ENCODE peak calls at places on chromosomes 12 and 14, in eight cellular contexts. Z is AG04450; M is CD4-positive, CD25-positive, alpha-beta regulatory T cell; T is Peyer's patch; B is CD4-positive, alpha-beta T cell; K is dorsolateral prefrontal cortex; U is CD8-positive, alpha-beta T cell; P is body of pancreas. A is an unnamed sample.

GRCh38 chr12:40145896-40146295 is 40.0 kb upstream of the SLC2A13 start:
- DNase-seq in Z (no peak), M (peak; percentile 39), K (no peak), T (no peak), B (no peak), U (no peak), P (no peak), A (no peak)

GRCh38 chr12:19683178-19683927 is 244.1 kb downstream of the AEBP2 start:
- DNase-seq in B (no peak), P (no peak), Z (no peak), T (no peak), M (no peak), U (no peak), K (no peak), A (no peak)

GRCh38 chr12:52945389-52946232 is 3.3 kb upstream of the KRT18 start:
- DNase-seq in P (peak; percentile 81), Z (peak; percentile 21), B (no peak), T (peak; percentile 67), K (no peak), U (no peak), M (no peak), A (no peak)

GRCh38 chr14:103057028-103057371 is 349 bp downstream of the CDC42BPB start:
- DNase-seq in B (no peak), P (peak; percentile 26), T (no peak), U (no peak), K (no peak), M (no peak), Z (no peak), A (no peak)

GRCh38 chr14:103716091-103716801 is 636 bp downstream of the ZFYVE21 start:
- DNase-seq in B (peak; percentile 41), U (no peak), M (no peak), T (peak; percentile 75), K (no peak), P (no peak), Z (no peak), A (no peak)

GRCh38 chr12:1552978-1553471 is 41.4 kb downstream of the FBXL14 start:
- DNase-seq in P (no peak), Z (peak; percentile 36), B (no peak), K (no peak), M (no peak), U (no peak), T (no peak), A (no peak)

GRCh38 chr14:22699801-22700564 is 55.8 kb upstream of the OR6J1 start:
- DNase-seq in T (no peak), U (no peak), P (no peak), K (no peak), Z (no peak), B (no peak), M (no peak), A (no peak)

GRCh38 chr12:28313631-28314030 is 123.4 kb downstream of the CCDC91 start:
- DNase-seq in K (no peak), B (no peak), Z (peak; percentile 3), U (no peak), P (peak; percentile 31), T (no peak), M (no peak), A (no peak)

GRCh38 chr12:68530965-68531364 is 79.7 kb upstream of the RAP1B start:
- DNase-seq in K (no peak), P (peak; percentile 24), T (no peak), U (no peak), B (no peak), M (no peak), Z (peak; percentile 24), A (no peak)

GRCh38 chr12:8057839-8058238 is 8.3 kb downstream of the C3AR1 start:
- DNase-seq in B (no peak), M (no peak), P (no peak), T (no peak), K (no peak), Z (no peak), U (no peak), A (no peak)

GRCh38 chr12:68579254-68579653 is 31.4 kb upstream of the RAP1B start:
- DNase-seq in P (no peak), U (no peak), T (no peak), K (no peak), B (no peak), Z (no peak), M (no peak), A (no peak)

GRCh38 chr14:52312872-52313492 is 1.1 kb upstream of the PTGER2 start:
- DNase-seq in P (peak; percentile 24), K (no peak), M (no peak), T (no peak), B (no peak), U (no peak), Z (no peak), A (no peak)

GRCh38 chr14:52313903-52314481 is at the start of gene PTGER2:
- DNase-seq in M (peak; percentile 88), K (peak; percentile 8), U (peak; percentile 68), T (peak; percentile 89), P (peak; percentile 85), Z (peak; percentile 92), B (peak; percentile 69), A (peak; percentile 16)

GRCh38 chr14:52314521-52315354 is 626 bp downstream of the PTGER2 start:
- DNase-seq in B (peak; percentile 47), K (no peak), P (peak; percentile 16), Z (no peak), U (peak; percentile 27), T (peak; percentile 63), M (peak; percentile 66), A (peak; percentile 11)

GRCh38 chr14:52315355-52315718 is 1.2 kb downstream of the PTGER2 start:
- DNase-seq in B (no peak), Z (no peak), M (peak; percentile 56), U (no peak), K (no peak), T (no peak), P (no peak), A (no peak)

GRCh38 chr14:52313493-52313881 is 625 bp upstream of the PTGER2 start:
- DNase-seq in U (no peak), P (no peak), Z (no peak), K (no peak), M (peak; percentile 21), T (no peak), B (no peak), A (no peak)
- H3K27me3 ChIP-seq in U (no peaks in the 10 kb centered on the region), P (no peaks in the 10 kb centered on the region), Z (no peaks in the 10 kb centered on the region), K (no peaks in the 10 kb centered on the region), M (peaks cover 3% of the 10 kb centered on the region), T (no peaks in the 10 kb centered on the region), B (no peaks in the 10 kb centered on the region), A (peaks cover 36% of the 10 kb centered on the region)

GRCh38 chr12:132190834-132191500 is 46.7 kb downstream of the NOC4L start:
- DNase-seq in U (no peak), P (no peak), K (no peak), T (no peak), M (no peak), B (no peak), Z (no peak), A (no peak)

GRCh38 chr12:132190012-132190755 is 45.9 kb downstream of the NOC4L start:
- DNase-seq in B (no peak), Z (no peak), U (no peak), K (no peak), M (no peak), T (peak; percentile 61), P (no peak), A (no peak)

GRCh38 chr12:132194056-132194455 is 49.8 kb downstream of the NOC4L start:
- DNase-seq in Z (no peak), K (no peak), T (no peak), B (no peak), M (peak; percentile 16), U (no peak), P (no peak), A (no peak)

GRCh38 chr12:132189378-132190011 is 45.2 kb downstream of the NOC4L start:
- DNase-seq in Z (peak; percentile 56), T (peak; percentile 91), M (peak; percentile 98), B (peak; percentile 94), U (peak; percentile 93), P (peak; percentile 88), K (peak; percentile 70), A (peak; percentile 25)

DNA sequence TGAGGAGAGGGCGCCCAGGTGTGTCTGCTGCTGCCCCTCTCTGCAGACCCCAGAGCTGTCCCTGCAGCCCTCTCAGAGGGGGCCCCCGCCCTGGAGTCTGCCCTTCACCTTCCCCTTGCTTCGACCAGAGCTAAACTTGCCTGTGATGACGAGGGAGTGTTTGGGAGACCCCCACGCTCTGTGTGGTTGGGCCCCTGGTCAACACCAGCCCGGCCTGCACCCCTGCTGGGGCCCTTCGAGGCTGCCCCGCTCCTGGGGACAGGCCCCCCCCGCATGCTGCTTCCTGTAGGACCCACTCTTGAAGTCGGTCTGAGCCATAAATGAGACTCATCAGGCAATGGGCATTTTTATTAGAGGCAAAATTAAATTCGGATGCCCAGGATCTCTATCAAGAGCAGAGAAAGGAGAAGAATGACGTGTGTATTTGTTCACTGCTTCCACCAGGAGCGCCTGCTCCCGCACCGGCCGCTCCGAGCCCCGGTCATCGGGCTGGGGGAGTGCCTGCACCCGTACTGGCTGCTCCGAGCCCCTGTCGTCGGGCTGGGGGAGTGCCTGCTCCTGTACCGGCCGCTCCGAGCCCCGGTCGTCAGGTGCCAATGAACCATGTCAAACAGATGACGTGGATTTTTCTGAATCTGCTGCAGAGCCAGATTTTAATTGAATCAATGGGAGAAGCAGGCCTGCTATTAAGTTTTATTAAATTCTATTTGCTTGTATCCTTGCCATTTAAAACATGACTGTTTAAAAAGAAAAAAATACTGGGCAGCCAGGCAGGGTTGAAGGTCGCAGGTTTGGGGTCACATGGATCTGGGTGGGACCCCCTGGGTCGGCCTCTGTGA is 47.7 kb downstream of the NOC4L start:
- DNase-seq in T (no peak), P (no peak), B (no peak), U (no peak), M (no peak), K (no peak), Z (no peak), A (no peak)
- H3K27me3 ChIP-seq in T (no peaks in the 10 kb centered on the region), P (no peaks in the 10 kb centered on the region), B (no peaks in the 10 kb centered on the region), U (no peaks in the 10 kb centered on the region), M (no peaks in the 10 kb centered on the region), K (no peaks in the 10 kb centered on the region), Z (peaks cover 10% of the 10 kb centered on the region), A (peaks cover 8% of the 10 kb centered on the region)

GRCh38 chr14:70188292-70188607 is 501 bp downstream of the SLC8A3 start:
- DNase-seq in P (no peak), K (no peak), U (no peak), M (no peak), B (no peak), Z (no peak), T (no peak), A (no peak)
- H3K27me3 ChIP-seq in P (no peaks in the 10 kb centered on the region), K (no peaks in the 10 kb centered on the region), U (peaks cover 16% of the 10 kb centered on the region), M (peaks cover 38% of the 10 kb centered on the region), B (peaks cover 69% of the 10 kb centered on the region), Z (peaks cover 37% of the 10 kb centered on the region), T (peaks cover 12% of the 10 kb centered on the region), A (peaks cover 19% of the 10 kb centered on the region)

GRCh38 chr12:132199101-132199500 is 54.8 kb downstream of the NOC4L start:
- DNase-seq in T (no peak), P (no peak), K (no peak), Z (no peak), B (no peak), M (no peak), U (no peak), A (no peak)
- H3K27me3 ChIP-seq in T (no peaks in the 10 kb centered on the region), P (no peaks in the 10 kb centered on the region), K (no peaks in the 10 kb centered on the region), Z (peaks cover 12% of the 10 kb centered on the region), B (peaks cover 8% of the 10 kb centered on the region), M (no peaks in the 10 kb centered on the region), U (no peaks in the 10 kb centered on the region), A (peaks cover under 1% of the 10 kb centered on the region)